ENCODE peak calls at places on chromosomes 13 and 19, in five cellular contexts. F is body of pancreas, M is fibroblast of lung, C is cardiac muscle cell, A is SK-N-SH. B is an unnamed sample.

GRCh38 chr13:107680115-107680514 is 535.2 kb downstream of the LIG4 start:
- DNase-seq in F (no peak), M (no peak), C (no peak), A (peak; percentile 27), B (no peak)

GRCh38 chr19:38209671-38210457 is 14.2 kb downstream of the DPF1 start:
- DNase-seq in F (no peak), M (peak; percentile 43), C (peak; percentile 28), A (peak; percentile 79), B (no peak)

GRCh38 chr13:102913924-102914628 is 68.2 kb downstream of the ERCC5 start:
- DNase-seq in F (no peak), M (peak; percentile 60), C (no peak), A (no peak), B (no peak)

GRCh38 chr13:78595819-78596700 is 7.3 kb downstream of the POU4F1 start:
- DNase-seq in F (no peak), M (no peak), C (peak; percentile 62), A (peak; percentile 84), B (no peak)

GRCh38 chr13:75173457-75174356 is 308.3 kb downstream of the TBC1D4 start:
- DNase-seq in F (no peak), M (no peak), C (no peak), A (no peak), B (no peak)

GRCh38 chr19:29042450-29042849 is 170.5 kb downstream of the UQCRFS1 start:
- DNase-seq in F (no peak), M (no peak), C (no peak), A (no peak), B (no peak)

GRCh38 chr13:44974056-44974798 is 15.0 kb downstream of the NUFIP1 start:
- DNase-seq in F (no peak), M (peak; percentile 80), C (no peak), A (no peak), B (no peak)

GRCh38 chr19:39870171-39870971 is 24.2 kb upstream of the FBL start:
- DNase-seq in F (no peak), M (no peak), C (peak; percentile 11), A (no peak), B (no peak)

GRCh38 chr19:40365613-40366401 is 17.3 kb downstream of the PLD3 start:
- DNase-seq in F (peak; percentile 33), M (peak; percentile 61), C (peak; percentile 89), A (peak; percentile 99), B (peak; percentile 93)

GRCh38 chr19:6103217-6103644 is 7.1 kb downstream of the RFX2 start:
- DNase-seq in F (peak; percentile 82), M (peak; percentile 94), C (no peak), A (no peak), B (no peak)

GRCh38 chr13:79775830-79776229 is 294.9 kb downstream of the NDFIP2 start:
- DNase-seq in F (peak; percentile 43), M (peak; percentile 83), C (peak; percentile 81), A (no peak), B (no peak)

GRCh38 chr13:48600374-48601364 is 53.1 kb upstream of the CYSLTR2 start:
- DNase-seq in F (peak; percentile 34), M (peak; percentile 97), C (no peak), A (no peak), B (peak; percentile 10)

GRCh38 chr13:23871616-23872220 is 17.5 kb downstream of the MIPEP start:
- DNase-seq in F (no peak), M (peak; percentile 40), C (peak; percentile 20), A (peak; percentile 46), B (no peak)

GRCh38 chr19:11251217-11251616 is 11.1 kb downstream of the DOCK6 start:
- DNase-seq in F (no peak), M (no peak), C (no peak), A (no peak), B (no peak)
- TF ChIP-seq CTCF in F (no peak), M (no peak), C (no peak), A (no peak), B (no peak)

DNA sequence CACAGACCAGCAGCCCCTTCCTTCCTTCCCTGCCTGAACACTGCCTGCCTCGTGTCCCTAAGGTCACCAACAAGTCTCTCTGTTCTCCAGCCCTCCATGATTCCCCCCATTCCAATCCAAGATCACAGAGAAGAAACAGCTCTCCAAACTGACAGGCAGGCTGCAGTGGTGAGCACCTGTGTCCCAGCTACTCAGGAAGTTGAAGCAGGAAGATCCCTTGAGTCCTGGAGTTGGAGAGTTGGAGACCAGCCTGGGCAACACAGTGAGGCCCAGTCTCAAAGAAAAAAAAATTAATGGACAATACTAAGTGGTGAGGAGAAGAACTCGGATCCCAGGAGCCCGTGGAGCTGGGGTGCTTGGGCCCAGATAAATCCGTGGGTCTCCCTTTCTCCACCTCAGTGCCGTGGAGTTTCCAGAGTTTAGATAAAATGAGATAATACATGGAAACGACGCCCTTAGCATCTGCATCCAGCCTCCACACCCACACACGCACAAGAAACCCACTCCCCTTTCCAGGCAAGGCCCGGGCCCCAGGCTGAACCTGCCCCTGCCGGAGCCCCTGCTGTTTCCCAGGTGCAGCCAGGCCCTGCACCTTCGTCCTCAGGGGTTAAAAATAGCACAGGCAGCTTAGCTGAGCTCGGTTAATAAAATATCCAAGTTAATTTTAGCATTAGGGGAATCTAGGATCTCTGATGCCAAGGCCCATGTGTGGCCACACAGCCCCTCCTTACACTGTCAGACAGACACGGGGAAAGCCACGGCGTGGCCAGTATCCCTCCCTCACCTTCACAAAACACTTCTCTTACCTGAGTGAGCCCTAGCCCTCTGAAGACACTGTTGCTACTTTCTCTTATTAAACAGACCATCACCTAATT is 4.7 kb downstream of the RASA3 start:
- DNase-seq in F (no peak), M (no peak), C (no peak), A (no peak), B (no peak)
- TF ChIP-seq CTCF in F (no peak), M (no peak), C (no peak), A (no peak), B (no peak)

GRCh38 chr13:27770809-27771208 is 21.5 kb upstream of the GSX1 start:
- DNase-seq in F (peak; percentile 47), M (no peak), C (no peak), A (peak; percentile 20), B (no peak)
- TF ChIP-seq CTCF in F (peak; percentile 52), M (peak; percentile 44), C (peak; percentile 50), A (peak; percentile 37), B (peak; percentile 36)

GRCh38 chr13:96141032-96141431 is 51.1 kb downstream of the HS6ST3 start:
- DNase-seq in F (no peak), M (peak; percentile 29), C (peak; percentile 59), A (no peak), B (no peak)
- TF ChIP-seq CTCF in F (peak; percentile 13), M (peak; percentile 22), C (peak; percentile 13), A (peak; percentile 32), B (peak; percentile 24)